ENCODE peak calls at places on chromosomes 12 and 14, in four cellular contexts. One of them, this sample, is unnamed.

GRCh38 chr12:5230861-5231260 is 187.2 kb downstream of the KCNA5 start:
- DNase-seq in GM12878: no peak
- DNase-seq in WTC11: no peak
- DNase-seq in K562: no peak
- DNase-seq in this sample: no peak

GRCh38 chr12:42187799-42188198 is 43.1 kb upstream of the GXYLT1 start:
- DNase-seq in GM12878: no peak
- DNase-seq in WTC11: no peak
- DNase-seq in K562: no peak
- DNase-seq in this sample: no peak

GRCh38 chr14:29282169-29282568 is 515.6 kb downstream of the FOXG1 start:
- DNase-seq in GM12878: no peak
- DNase-seq in WTC11: no peak
- DNase-seq in K562: no peak
- DNase-seq in this sample: no peak

GRCh38 chr14:89304972-89305703 is 111.9 kb downstream of the FOXN3 start:
- DNase-seq in GM12878: peak
- DNase-seq in WTC11: no peak
- DNase-seq in K562: no peak
- DNase-seq in this sample: no peak

GRCh38 chr14:57259672-57260071 is 9.0 kb downstream of the EXOC5 start:
- DNase-seq in GM12878: no peak
- DNase-seq in WTC11: no peak
- DNase-seq in K562: no peak
- DNase-seq in this sample: no peak

GRCh38 chr12:118946256-118946655 is 35.1 kb upstream of the SRRM4 start:
- DNase-seq in GM12878: no peak
- DNase-seq in WTC11: no peak
- DNase-seq in K562: no peak
- DNase-seq in this sample: no peak

GRCh38 chr12:124399622-124400021 is 104.7 kb downstream of the RFLNA start:
- DNase-seq in GM12878: no peak
- DNase-seq in WTC11: peak
- DNase-seq in K562: peak
- DNase-seq in this sample: peak

GRCh38 chr12:12507121-12507520 is 55.5 kb downstream of the DUSP16 start:
- DNase-seq in GM12878: no peak
- DNase-seq in WTC11: no peak
- DNase-seq in K562: no peak
- DNase-seq in this sample: no peak

GRCh38 chr14:101360045-101360931 is 201.0 kb upstream of the DIO3 start:
- DNase-seq in GM12878: no peak
- DNase-seq in WTC11: no peak
- DNase-seq in K562: peak
- DNase-seq in this sample: no peak

GRCh38 chr12:5533368-5533767 is 101.5 kb downstream of the NTF3 start:
- DNase-seq in GM12878: no peak
- DNase-seq in WTC11: no peak
- DNase-seq in K562: no peak
- DNase-seq in this sample: no peak

GRCh38 chr12:50043854-50044253 is 13.5 kb upstream of the ASIC1 start:
- DNase-seq in GM12878: no peak
- DNase-seq in WTC11: no peak
- DNase-seq in K562: no peak
- DNase-seq in this sample: no peak

GRCh38 chr14:88388741-88389282 is 3.4 kb downstream of the SPATA7 start:
- DNase-seq in GM12878: no peak
- DNase-seq in WTC11: no peak
- DNase-seq in K562: no peak
- DNase-seq in this sample: no peak

GRCh38 chr12:65308001-65308400 is 29.5 kb downstream of the MSRB3 start:
- DNase-seq in GM12878: no peak
- DNase-seq in WTC11: no peak
- DNase-seq in K562: no peak
- DNase-seq in this sample: no peak

GRCh38 chr14:49989980-49990379 is 97.1 kb downstream of the ARF6 start:
- DNase-seq in GM12878: no peak
- DNase-seq in WTC11: no peak
- DNase-seq in K562: no peak
- DNase-seq in this sample: no peak

GRCh38 chr12:43293396-43293795 is 258.6 kb downstream of the ADAMTS20 start:
- DNase-seq in GM12878: no peak
- DNase-seq in WTC11: no peak
- DNase-seq in K562: no peak
- DNase-seq in this sample: no peak

GRCh38 chr14:50524731-50525510 is 7.4 kb downstream of the MAP4K5 start:
- DNase-seq in GM12878: no peak
- DNase-seq in WTC11: no peak
- DNase-seq in K562: no peak
- DNase-seq in this sample: no peak

GRCh38 chr12:54988402-54989054 is 4.0 kb upstream of the TESPA1 start:
- DNase-seq in GM12878: no peak
- DNase-seq in WTC11: no peak
- DNase-seq in K562: peak
- DNase-seq in this sample: no peak

GRCh38 chr12:75455839-75456238 is 24.7 kb upstream of the GLIPR1 start:
- DNase-seq in GM12878: no peak
- DNase-seq in WTC11: no peak
- DNase-seq in K562: no peak
- DNase-seq in this sample: no peak

GRCh38 chr14:61346793-61347192 is 25.4 kb downstream of the PRKCH start:
- DNase-seq in GM12878: no peak
- DNase-seq in WTC11: no peak
- DNase-seq in K562: no peak
- DNase-seq in this sample: no peak

GRCh38 chr14:105184461-105184860 is 3.3 kb upstream of the NUDT14 start:
- DNase-seq in GM12878: no peak
- DNase-seq in WTC11: no peak
- DNase-seq in K562: no peak
- DNase-seq in this sample: no peak

GRCh38 chr12:38508246-38508645 is 191.7 kb downstream of the ALG10B start:
- DNase-seq in GM12878: no peak
- DNase-seq in WTC11: peak
- DNase-seq in K562: no peak
- DNase-seq in this sample: no peak

GRCh38 chr12:117049295-117049694 is 49.9 kb downstream of the TESC start:
- DNase-seq in GM12878: no peak
- DNase-seq in WTC11: no peak
- DNase-seq in K562: peak
- DNase-seq in this sample: no peak

GRCh38 chr14:103207404-103208072 is 84.3 kb downstream of the TNFAIP2 start:
- DNase-seq in GM12878: no peak
- DNase-seq in WTC11: peak
- DNase-seq in K562: no peak
- DNase-seq in this sample: no peak

GRCh38 chr14:24605435-24606190 is 3.9 kb downstream of the GZMH start:
- DNase-seq in GM12878: no peak
- DNase-seq in WTC11: peak
- DNase-seq in K562: peak
- DNase-seq in this sample: peak

GRCh38 chr12:112198120-112198733 is 72.9 kb downstream of the TRAFD1 start:
- DNase-seq in GM12878: no peak
- DNase-seq in WTC11: peak
- DNase-seq in K562: peak
- DNase-seq in this sample: peak

GRCh38 chr14:76647699-76648298 is 113.5 kb upstream of the VASH1 start:
- DNase-seq in GM12878: no peak
- DNase-seq in WTC11: peak
- DNase-seq in K562: peak
- DNase-seq in this sample: peak
- TF ChIP-seq NR2C2 in GM12878: no peak
- TF ChIP-seq NR2C2 in WTC11: no peak
- TF ChIP-seq NR2C2 in K562: no peak
- TF ChIP-seq NR2C2 in this sample: no peak

DNA sequence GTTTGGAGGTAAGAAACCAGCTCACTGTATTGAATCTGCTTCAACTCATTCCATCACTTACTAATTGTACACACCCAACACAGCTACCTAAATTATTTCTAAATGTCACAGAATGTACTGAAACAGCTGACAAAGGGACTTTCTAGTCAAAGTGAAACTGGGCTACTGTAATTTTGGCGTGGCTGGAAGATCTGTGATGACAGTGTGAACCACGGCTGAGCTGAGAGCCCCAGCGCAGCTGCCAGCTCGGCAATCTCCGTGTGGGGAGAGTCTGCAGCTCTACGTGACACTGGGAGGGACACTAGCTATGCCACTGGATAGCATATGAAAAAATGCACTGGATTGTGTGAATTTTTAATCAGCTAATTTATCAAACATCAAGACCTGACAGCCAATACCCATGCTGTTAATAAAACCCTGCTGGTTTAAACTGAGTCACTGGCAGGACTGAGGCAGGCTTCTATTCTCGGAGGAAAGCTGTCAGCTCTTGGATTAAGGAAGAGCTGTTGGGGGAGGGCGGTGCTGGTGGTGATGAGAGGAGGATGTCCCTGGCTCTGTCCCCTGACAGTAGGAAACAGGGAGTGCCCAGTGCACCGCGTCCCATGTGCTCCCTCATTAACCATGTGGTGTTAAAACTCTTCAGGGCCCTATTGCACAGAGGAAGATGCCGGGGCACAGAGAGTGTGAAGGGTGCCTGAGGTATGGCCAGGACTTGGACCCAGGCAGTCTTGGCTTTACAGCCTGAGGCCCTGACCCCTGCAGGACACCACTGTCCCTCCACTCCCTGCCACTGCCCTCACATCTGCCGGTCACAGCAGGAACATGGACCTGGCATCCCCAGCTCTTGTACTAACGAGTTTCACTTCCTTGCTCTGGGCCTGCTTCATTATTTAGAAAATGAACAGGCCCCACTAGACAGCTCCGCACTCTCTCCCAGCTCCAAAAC is 13.3 kb downstream of the SLC15A4 start:
- DNase-seq in GM12878: peak
- DNase-seq in WTC11: no peak
- DNase-seq in K562: no peak
- DNase-seq in this sample: no peak
- TF ChIP-seq NR2C2 in GM12878: no peak
- TF ChIP-seq NR2C2 in WTC11: no peak
- TF ChIP-seq NR2C2 in K562: no peak
- TF ChIP-seq NR2C2 in this sample: no peak

GRCh38 chr14:30655124-30655523 is 33.0 kb downstream of the SCFD1 start:
- DNase-seq in GM12878: no peak
- DNase-seq in WTC11: no peak
- DNase-seq in K562: no peak
- DNase-seq in this sample: no peak

GRCh38 chr14:30655658-30656057 is 33.5 kb downstream of the SCFD1 start:
- DNase-seq in GM12878: no peak
- DNase-seq in WTC11: no peak
- DNase-seq in K562: no peak
- DNase-seq in this sample: no peak

GRCh38 chr14:30657050-30657449 is 34.9 kb downstream of the SCFD1 start:
- DNase-seq in GM12878: no peak
- DNase-seq in WTC11: no peak
- DNase-seq in K562: no peak
- DNase-seq in this sample: no peak

GRCh38 chr14:30657606-30658163 is 35.6 kb downstream of the SCFD1 start:
- DNase-seq in GM12878: no peak
- DNase-seq in WTC11: no peak
- DNase-seq in K562: no peak
- DNase-seq in this sample: peak

DNA sequence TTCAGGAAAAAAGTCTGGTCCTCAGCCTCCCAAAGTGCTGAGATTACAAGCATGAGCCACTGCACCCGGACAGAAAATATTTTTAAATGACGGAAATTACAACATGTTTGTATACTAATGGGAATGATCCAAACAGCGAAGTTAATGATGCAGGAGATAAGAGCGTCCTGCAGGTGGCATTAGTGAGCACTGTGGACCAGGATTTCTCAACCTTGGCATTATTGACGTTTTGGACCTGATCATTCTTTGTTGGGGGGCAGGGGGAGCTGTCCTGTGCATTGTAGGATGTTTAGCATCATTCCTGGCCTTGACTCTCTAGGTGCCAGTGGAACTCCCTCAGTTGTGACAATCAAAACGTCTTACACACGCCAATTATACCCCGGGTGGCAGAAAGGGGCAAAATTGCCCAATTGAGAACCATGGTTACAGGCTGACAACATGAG is 34.1 kb downstream of the SCFD1 start:
- DNase-seq in GM12878: peak
- DNase-seq in WTC11: peak
- DNase-seq in K562: peak
- DNase-seq in this sample: peak
- TF ChIP-seq NR2C2 in GM12878: no peak
- TF ChIP-seq NR2C2 in WTC11: no peak
- TF ChIP-seq NR2C2 in K562: no peak
- TF ChIP-seq NR2C2 in this sample: no peak

GRCh38 chr12:1929985-1930815 is 11.7 kb upstream of the CACNA2D4 start:
- DNase-seq in GM12878: no peak
- DNase-seq in WTC11: no peak
- DNase-seq in K562: no peak
- DNase-seq in this sample: no peak
- TF ChIP-seq NR2C2 in GM12878: no peak
- TF ChIP-seq NR2C2 in WTC11: no peak
- TF ChIP-seq NR2C2 in K562: no peak
- TF ChIP-seq NR2C2 in this sample: no peak